ENCODE peak calls at places on chromosomes 1 and 21, in four cellular contexts. N is activated naive CD4-positive, alpha-beta T cell treated with anti-CD3 and anti-CD28 coated beads, Interleukin-2, amount 50 U/mL, for 72 hours; H is left ventricle myocardium superior; G is foreskin keratinocyte. I is an unnamed sample.

GRCh38 chr1:88698764-88699163 is 14.7 kb downstream of the PKN2 start:
- ATAC-seq in H (no peak), N (no peak), G (no peak), I (no peak)

GRCh38 chr1:226697608-226698544 is 41.2 kb downstream of the ITPKB start:
- ATAC-seq in N (peak), G (no peak), H (no peak), I (no peak)

GRCh38 chr1:113804421-113805255 is 7.6 kb downstream of the RSBN1 start:
- ATAC-seq in G (peak), H (peak), N (peak), I (peak)

GRCh38 chr1:29133861-29134694 is 10.4 kb upstream of the TMEM200B start:
- ATAC-seq in H (peak), G (peak), N (no peak), I (no peak)

GRCh38 chr1:47972864-47973437 is 24.2 kb downstream of the TRABD2B start:
- ATAC-seq in N (no peak), G (peak), H (peak), I (no peak)

GRCh38 chr1:220271706-220272046 is 577 bp downstream of the RAB3GAP2 start:
- ATAC-seq in H (peak), G (peak), N (no peak), I (no peak)

GRCh38 chr1:159429074-159429861 is 2.7 kb upstream of the OR10J4 start:
- ATAC-seq in H (no peak), G (peak), N (no peak), I (no peak)

GRCh38 chr1:85553936-85554335 is 26.6 kb upstream of the CCN1 start:
- ATAC-seq in H (no peak), G (no peak), N (no peak), I (no peak)

GRCh38 chr1:17852383-17852782 is 97.2 kb downstream of the ACTL8 start:
- ATAC-seq in N (no peak), G (no peak), H (no peak), I (no peak)

GRCh38 chr21:35366348-35367085 is 317.4 kb upstream of the RUNX1 start:
- ATAC-seq in N (no peak), G (no peak), H (peak), I (no peak)

GRCh38 chr21:20030390-20030789 is 967.8 kb upstream of the NCAM2 start:
- ATAC-seq in N (no peak), G (no peak), H (peak), I (no peak)

GRCh38 chr1:45033356-45033755 is 21.3 kb downstream of the UROD start:
- ATAC-seq in N (no peak), H (no peak), G (no peak), I (no peak)

GRCh38 chr21:17730782-17731181 is 88.4 kb downstream of the C21orf91 start:
- ATAC-seq in H (peak), N (no peak), G (no peak), I (no peak)

GRCh38 chr1:57722285-57722978 is 298.6 kb upstream of the DAB1 start:
- ATAC-seq in H (peak), N (no peak), G (no peak), I (no peak)

GRCh38 chr1:111476761-111477309 is 3.1 kb downstream of the C1orf162 start:
- ATAC-seq in G (no peak), H (no peak), N (peak), I (peak)

GRCh38 chr1:47578026-47578861 is 140.4 kb downstream of the FOXD2 start:
- ATAC-seq in H (peak), G (no peak), N (no peak), I (no peak)

GRCh38 chr1:39394598-39394997 is 96.8 kb upstream of the BMP8A start:
- ATAC-seq in N (peak), H (peak), G (peak), I (peak)

GRCh38 chr1:5765997-5766913 is 226.0 kb downstream of the NPHP4 start:
- ATAC-seq in H (no peak), N (no peak), G (peak), I (no peak)

GRCh38 chr1:182795563-182796228 is 6.1 kb downstream of the NPL start:
- ATAC-seq in H (peak), G (peak), N (no peak), I (no peak)

GRCh38 chr1:198497326-198498220 is 42.9 kb downstream of the ATP6V1G3 start:
- ATAC-seq in N (peak), G (peak), H (peak), I (peak)

GRCh38 chr1:64986903-64987871 is 20.8 kb upstream of the JAK1 start:
- ATAC-seq in H (no peak), N (peak), G (no peak), I (peak)

GRCh38 chr1:228751360-228752098 is 16.2 kb downstream of the RHOU start:
- ATAC-seq in G (no peak), N (peak), H (no peak), I (no peak)

GRCh38 chr1:101605878-101606277 is 369.1 kb downstream of the S1PR1 start:
- ATAC-seq in H (no peak), N (no peak), G (no peak), I (no peak)

GRCh38 chr21:46474365-46474764 is 15.7 kb downstream of the DIP2A start:
- ATAC-seq in H (no peak), G (no peak), N (no peak), I (no peak)

GRCh38 chr21:40054403-40054802 is 187.2 kb downstream of the PCP4 start:
- ATAC-seq in H (peak), N (no peak), G (peak), I (no peak)

I was measured in activated CD4-positive, CD25-positive, alpha-beta regulatory T cell treated with anti-CD3 and anti-CD28 coated beads, Interleukin-2, amount 50 U/mL, for 24 hours.